ENCODE peak calls at places on chromosomes 6 and 20, in six cellular contexts. F is endothelial cell, D is GM23338, Z is WTC11, Y is adrenal gland, W is heart right ventricle. I is an unnamed sample.
A peak's percentile ranks its signal among the peaks of the same experiment; 100 is the strongest.

GRCh38 chr6:108686896-108687295 is 126.2 kb downstream of the FOXO3 start:
- DNase-seq in Y (no peak), Z (no peak), W (no peak), F (no peak), D (no peak), I (no peak)

GRCh38 chr6:155248021-155249001 is 15.5 kb upstream of the CLDN20 start:
- DNase-seq in Z (peak; percentile 60), F (peak; percentile 46), Y (peak; percentile 35), D (peak; percentile 83), W (no peak), I (peak; percentile 81)

GRCh38 chr6:116840091-116840490 is 11.2 kb upstream of the GPRC6A start:
- DNase-seq in F (no peak), D (no peak), Z (no peak), Y (no peak), W (no peak), I (peak; percentile 68)

GRCh38 chr6:5996701-5997419 is 9.9 kb downstream of the NRN1 start:
- DNase-seq in D (peak; percentile 64), Y (no peak), W (peak; percentile 8), Z (peak; percentile 38), F (peak; percentile 52), I (peak; percentile 24)

GRCh38 chr6:24339932-24340331 is 17.9 kb downstream of the DCDC2 start:
- DNase-seq in W (no peak), F (no peak), Z (no peak), D (no peak), Y (no peak), I (no peak)

GRCh38 chr6:31086788-31087440 is 25.5 kb downstream of the C6orf15 start:
- DNase-seq in D (no peak), W (no peak), F (no peak), Z (no peak), Y (no peak), I (peak; percentile 30)

GRCh38 chr6:46062312-46062711 is 46.7 kb upstream of the CLIC5 start:
- DNase-seq in D (no peak), Y (peak; percentile 44), W (no peak), Z (no peak), F (no peak), I (peak; percentile 17)

GRCh38 chr20:2804041-2804828 is 3.8 kb upstream of the CPXM1 start:
- DNase-seq in F (no peak), W (no peak), Y (no peak), Z (no peak), D (no peak), I (no peak)

GRCh38 chr6:35139924-35140524 is 1.1 kb downstream of the TCP11 start:
- DNase-seq in F (peak; percentile 54), Y (peak; percentile 34), Z (peak; percentile 39), D (peak; percentile 74), W (peak; percentile 55), I (peak; percentile 88)

GRCh38 chr20:5793916-5794315 is 43.7 kb downstream of the SHLD1 start:
- DNase-seq in Y (no peak), Z (no peak), F (no peak), W (no peak), D (no peak), I (no peak)

GRCh38 chr6:160167547-160168391 is 46.2 kb downstream of the SLC22A1 start:
- DNase-seq in F (no peak), W (no peak), Y (no peak), Z (no peak), D (no peak), I (no peak)

GRCh38 chr6:108736832-108737231 is 111.4 kb upstream of the ARMC2 start:
- DNase-seq in Z (peak; percentile 43), W (peak; percentile 28), F (no peak), D (peak; percentile 82), Y (no peak), I (peak; percentile 90)

GRCh38 chr6:166588691-166589333 is 2.3 kb upstream of the RAMACL start:
- DNase-seq in W (no peak), D (peak; percentile 54), Y (no peak), F (no peak), Z (peak; percentile 35), I (peak; percentile 79)

GRCh38 chr6:42514746-42515145 is 49.1 kb upstream of the UBR2 start:
- DNase-seq in Z (no peak), D (no peak), W (no peak), F (no peak), Y (no peak), I (no peak)

GRCh38 chr6:146200136-146200708 is 171.4 kb downstream of the GRM1 start:
- DNase-seq in Y (no peak), F (no peak), D (no peak), Z (no peak), W (no peak), I (peak; percentile 6)

GRCh38 chr20:12564982-12565381 is 443.8 kb upstream of the SPTLC3 start:
- DNase-seq in Y (no peak), D (no peak), W (no peak), F (no peak), Z (no peak), I (no peak)

GRCh38 chr6:14226051-14226660 is 108.6 kb downstream of the CD83 start:
- DNase-seq in Z (no peak), W (no peak), D (no peak), F (no peak), Y (no peak), I (no peak)

DNA sequence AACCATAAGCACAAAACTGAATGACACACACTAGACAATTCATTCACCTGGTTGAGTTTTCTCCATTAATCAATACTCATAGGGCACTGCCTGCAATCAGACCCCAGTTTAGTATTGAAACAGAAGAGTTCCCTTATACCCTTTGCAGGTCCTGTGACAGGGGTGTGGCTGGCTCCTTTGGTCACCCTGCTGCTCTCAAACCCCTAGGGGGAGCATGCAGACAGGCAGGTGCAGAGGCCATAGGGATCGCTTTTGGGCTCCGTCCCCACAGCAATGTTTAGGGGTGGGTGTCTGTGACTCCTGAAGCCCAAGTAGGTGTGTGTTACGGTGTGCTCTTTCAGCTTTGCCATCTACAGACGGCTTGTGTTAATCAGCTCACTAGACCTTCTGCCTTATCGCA is 210.4 kb downstream of the CENPW start:
- DNase-seq in D (peak; percentile 41), Y (no peak), W (no peak), F (no peak), Z (peak; percentile 45), I (no peak)
- TF ChIP-seq CTCF in D (peak; percentile 71), Y (no peak), W (no peak), F (no peak), Z (peak; percentile 31), I (no peak)

GRCh38 chr6:16181429-16182359 is 52.8 kb downstream of the MYLIP start:
- DNase-seq in F (no peak), W (no peak), Z (no peak), D (no peak), Y (peak; percentile 45), I (no peak)

GRCh38 chr6:16187185-16187584 is 51.2 kb upstream of the GMPR start:
- DNase-seq in W (no peak), D (no peak), F (no peak), Z (no peak), Y (no peak), I (no peak)

GRCh38 chr6:16182428-16182827 is 53.5 kb downstream of the MYLIP start:
- DNase-seq in D (no peak), Y (no peak), Z (no peak), F (no peak), W (no peak), I (no peak)

GRCh38 chr6:16184554-16184953 is 53.8 kb upstream of the GMPR start:
- DNase-seq in W (no peak), Y (no peak), Z (no peak), D (no peak), F (no peak), I (no peak)

DNA sequence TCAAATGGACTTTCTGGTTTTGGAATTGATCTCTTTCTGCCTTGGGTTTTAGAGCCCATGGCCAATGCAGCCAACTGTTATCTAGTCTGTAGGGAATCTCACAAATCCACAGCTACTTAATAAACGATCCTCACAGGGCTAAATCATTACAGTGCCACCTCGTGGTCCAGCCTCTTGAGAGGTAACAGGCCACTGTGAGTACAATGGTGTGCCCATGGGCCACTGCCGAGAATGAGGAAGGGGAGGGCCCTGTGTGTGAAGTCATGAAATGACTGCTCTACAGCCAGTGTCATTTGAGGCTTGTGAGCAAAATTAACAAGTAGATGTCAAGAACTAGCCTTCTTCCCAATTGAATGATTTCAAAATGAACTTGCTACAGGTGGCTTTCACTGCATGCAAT is 54.3 kb upstream of the GMPR start:
- DNase-seq in D (peak; percentile 43), Y (peak; percentile 37), Z (peak; percentile 36), W (no peak), F (no peak), I (peak; percentile 51)
- TF ChIP-seq CTCF in D (peak; percentile 67), Y (no peak), Z (no peak), W (peak; percentile 42), F (no peak), I (peak; percentile 41)

DNA sequence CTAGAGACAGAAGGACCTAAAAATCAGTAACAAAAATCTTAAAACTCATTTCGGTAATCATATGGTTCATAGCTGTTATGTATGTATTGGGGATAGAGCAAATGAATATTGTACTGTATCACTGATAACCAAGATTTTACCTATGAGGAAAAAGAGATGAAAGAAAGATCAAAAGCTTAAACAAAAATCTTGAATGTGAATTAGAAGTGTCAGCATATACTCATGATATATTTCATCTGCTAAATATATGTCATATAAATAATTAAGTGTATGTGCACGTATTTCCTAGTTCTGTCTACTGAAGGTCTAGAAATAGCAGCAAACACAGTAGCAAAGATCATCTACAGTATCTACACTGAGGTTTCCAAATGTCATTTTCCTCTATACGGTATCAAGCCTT is 299.8 kb downstream of the BTBD9 start:
- DNase-seq in Z (no peak), D (no peak), Y (no peak), F (no peak), W (no peak), I (no peak)
- TF ChIP-seq CTCF in Z (no peak), D (no peak), Y (no peak), F (no peak), W (no peak), I (no peak)

GRCh38 chr6:113853252-113853651 is 3.9 kb upstream of the MARCKS start:
- DNase-seq in W (no peak), D (no peak), Z (no peak), Y (no peak), F (no peak), I (no peak)

GRCh38 chr6:113856571-113857564 is at the start of gene MARCKS:
- DNase-seq in Y (peak; percentile 38), Z (peak; percentile 78), W (peak; percentile 82), D (peak; percentile 94), F (peak; percentile 88), I (peak; percentile 92)

GRCh38 chr6:113855500-113856010 is 1.6 kb upstream of the MARCKS start:
- DNase-seq in Z (peak; percentile 26), D (peak; percentile 58), W (no peak), Y (no peak), F (peak; percentile 39), I (peak; percentile 37)

GRCh38 chr6:113856011-113856551 is 1.1 kb upstream of the MARCKS start:
- DNase-seq in D (peak; percentile 44), Z (no peak), F (peak; percentile 16), W (peak; percentile 9), Y (peak; percentile 15), I (peak; percentile 67)

GRCh38 chr6:113854531-113855499 is 2.3 kb upstream of the MARCKS start:
- DNase-seq in Y (peak; percentile 42), W (peak; percentile 82), F (peak; percentile 90), D (peak; percentile 90), Z (peak; percentile 87), I (peak; percentile 85)
- TF ChIP-seq CTCF in Y (no peak), W (peak; percentile 26), F (no peak), D (peak; percentile 20), Z (no peak), I (no peak)

GRCh38 chr20:49583669-49584417 is 15.9 kb upstream of the PTGIS start:
- DNase-seq in W (peak; percentile 80), Y (peak; percentile 89), D (no peak), F (no peak), Z (no peak), I (peak; percentile 95)
- TF ChIP-seq CTCF in W (no peak), Y (no peak), D (no peak), F (no peak), Z (no peak), I (peak; percentile 1)

I was measured in cardiac fibroblast.